ENCODE peak calls at places on chromosomes 3 and 15, in ten cellular contexts. One of them, this sample, is unnamed.

GRCh38 chr3:148642214-148642613 is 55.5 kb upstream of the AGTR1 start:
- DNase-seq in body of pancreas: no peak
- DNase-seq in left ventricle myocardium inferior: no peak
- DNase-seq in upper lobe of right lung: no peak
- DNase-seq in lower lobe of right lung: no peak
- DNase-seq in GM12878: no peak
- DNase-seq in tibial nerve: no peak
- DNase-seq in CD8-positive, alpha-beta memory T cell: no peak
- DNase-seq in iPS DF 6.9: no peak
- DNase-seq in transverse colon: no peak
- DNase-seq in this sample: no peak

GRCh38 chr3:14431556-14431927 is 29.1 kb downstream of the SLC6A6 start:
- DNase-seq in body of pancreas: peak; percentile 41
- DNase-seq in tibial nerve: no peak
- DNase-seq in lower lobe of right lung: peak; percentile 74
- DNase-seq in iPS DF 6.9: no peak
- DNase-seq in CD8-positive, alpha-beta memory T cell: peak; percentile 15
- DNase-seq in upper lobe of right lung: no peak
- DNase-seq in left ventricle myocardium inferior: no peak
- DNase-seq in GM12878: no peak
- DNase-seq in transverse colon: peak; percentile 34
- DNase-seq in this sample: no peak

GRCh38 chr3:175046666-175047065 is 187.5 kb downstream of the NAALADL2 start:
- DNase-seq in CD8-positive, alpha-beta memory T cell: no peak
- DNase-seq in body of pancreas: no peak
- DNase-seq in GM12878: no peak
- DNase-seq in iPS DF 6.9: no peak
- DNase-seq in upper lobe of right lung: no peak
- DNase-seq in transverse colon: no peak
- DNase-seq in tibial nerve: no peak
- DNase-seq in lower lobe of right lung: no peak
- DNase-seq in left ventricle myocardium inferior: no peak
- DNase-seq in this sample: no peak

GRCh38 chr3:129226374-129226773 is 23.0 kb upstream of the COPG1 start:
- DNase-seq in left ventricle myocardium inferior: peak; percentile 85
- DNase-seq in iPS DF 6.9: no peak
- DNase-seq in tibial nerve: no peak
- DNase-seq in CD8-positive, alpha-beta memory T cell: no peak
- DNase-seq in transverse colon: peak; percentile 72
- DNase-seq in upper lobe of right lung: peak; percentile 80
- DNase-seq in lower lobe of right lung: peak; percentile 79
- DNase-seq in GM12878: no peak
- DNase-seq in body of pancreas: peak; percentile 60
- DNase-seq in this sample: peak; percentile 82

GRCh38 chr3:54987719-54988118 is 59.9 kb upstream of the LRTM1 start:
- DNase-seq in lower lobe of right lung: no peak
- DNase-seq in upper lobe of right lung: no peak
- DNase-seq in tibial nerve: no peak
- DNase-seq in transverse colon: no peak
- DNase-seq in iPS DF 6.9: no peak
- DNase-seq in left ventricle myocardium inferior: no peak
- DNase-seq in CD8-positive, alpha-beta memory T cell: no peak
- DNase-seq in body of pancreas: no peak
- DNase-seq in GM12878: no peak
- DNase-seq in this sample: no peak

GRCh38 chr3:21751891-21752290 is 881 bp upstream of the ZNF385D start:
- DNase-seq in upper lobe of right lung: no peak
- DNase-seq in GM12878: no peak
- DNase-seq in transverse colon: no peak
- DNase-seq in CD8-positive, alpha-beta memory T cell: no peak
- DNase-seq in iPS DF 6.9: no peak
- DNase-seq in tibial nerve: no peak
- DNase-seq in lower lobe of right lung: no peak
- DNase-seq in body of pancreas: no peak
- DNase-seq in left ventricle myocardium inferior: no peak
- DNase-seq in this sample: no peak

GRCh38 chr3:66860771-66861170 is 137.3 kb upstream of the KBTBD8 start:
- DNase-seq in GM12878: no peak
- DNase-seq in left ventricle myocardium inferior: no peak
- DNase-seq in transverse colon: no peak
- DNase-seq in body of pancreas: no peak
- DNase-seq in lower lobe of right lung: no peak
- DNase-seq in CD8-positive, alpha-beta memory T cell: no peak
- DNase-seq in upper lobe of right lung: no peak
- DNase-seq in tibial nerve: no peak
- DNase-seq in iPS DF 6.9: no peak
- DNase-seq in this sample: no peak

GRCh38 chr3:136653628-136654027 is 98.5 kb downstream of the STAG1 start:
- DNase-seq in body of pancreas: no peak
- DNase-seq in tibial nerve: no peak
- DNase-seq in GM12878: no peak
- DNase-seq in lower lobe of right lung: no peak
- DNase-seq in left ventricle myocardium inferior: no peak
- DNase-seq in upper lobe of right lung: no peak
- DNase-seq in CD8-positive, alpha-beta memory T cell: no peak
- DNase-seq in iPS DF 6.9: no peak
- DNase-seq in transverse colon: no peak
- DNase-seq in this sample: no peak

GRCh38 chr3:149658444-149659172 is 783 bp upstream of the WWTR1 start:
- DNase-seq in iPS DF 6.9: no peak
- DNase-seq in transverse colon: peak; percentile 60
- DNase-seq in left ventricle myocardium inferior: peak; percentile 77
- DNase-seq in tibial nerve: peak; percentile 66
- DNase-seq in upper lobe of right lung: peak; percentile 81
- DNase-seq in CD8-positive, alpha-beta memory T cell: peak; percentile 11
- DNase-seq in lower lobe of right lung: peak; percentile 76
- DNase-seq in body of pancreas: peak; percentile 73
- DNase-seq in GM12878: no peak
- DNase-seq in this sample: peak; percentile 84

GRCh38 chr3:192869131-192870027 is 48.3 kb downstream of the MB21D2 start:
- DNase-seq in body of pancreas: no peak
- DNase-seq in upper lobe of right lung: no peak
- DNase-seq in lower lobe of right lung: no peak
- DNase-seq in left ventricle myocardium inferior: peak; percentile 42
- DNase-seq in CD8-positive, alpha-beta memory T cell: no peak
- DNase-seq in iPS DF 6.9: no peak
- DNase-seq in tibial nerve: no peak
- DNase-seq in transverse colon: no peak
- DNase-seq in GM12878: no peak
- DNase-seq in this sample: peak; percentile 71

GRCh38 chr3:123201223-123201556 is 553 bp upstream of the SEC22A start:
- DNase-seq in iPS DF 6.9: no peak
- DNase-seq in CD8-positive, alpha-beta memory T cell: no peak
- DNase-seq in body of pancreas: no peak
- DNase-seq in upper lobe of right lung: no peak
- DNase-seq in left ventricle myocardium inferior: no peak
- DNase-seq in transverse colon: no peak
- DNase-seq in lower lobe of right lung: no peak
- DNase-seq in GM12878: no peak
- DNase-seq in tibial nerve: no peak
- DNase-seq in this sample: no peak

DNA sequence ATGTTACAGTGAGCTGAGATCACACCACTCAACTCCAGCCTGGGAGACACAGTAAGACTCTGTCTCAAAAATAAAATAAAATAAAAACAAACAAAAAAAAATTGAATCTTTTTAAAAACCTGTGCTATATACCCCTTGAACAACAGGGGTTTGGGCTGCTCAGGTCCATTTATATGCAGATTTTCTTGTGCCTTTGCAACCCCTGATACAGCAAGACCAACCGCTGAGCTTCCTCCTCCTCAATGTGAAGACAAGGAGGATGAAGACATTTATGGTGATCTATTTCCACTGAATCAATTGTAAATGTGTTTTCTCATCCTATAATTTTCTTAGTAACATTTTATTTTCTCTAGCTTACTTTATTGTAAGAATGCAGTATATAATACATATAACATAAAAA is 831.0 kb upstream of the ARPP21 start:
- DNase-seq in iPS DF 6.9: peak; percentile 2
- DNase-seq in CD8-positive, alpha-beta memory T cell: no peak
- DNase-seq in lower lobe of right lung: no peak
- DNase-seq in left ventricle myocardium inferior: no peak
- DNase-seq in GM12878: no peak
- DNase-seq in transverse colon: no peak
- DNase-seq in body of pancreas: no peak
- DNase-seq in upper lobe of right lung: no peak
- DNase-seq in tibial nerve: no peak
- DNase-seq in this sample: no peak
- H3K9me3 ChIP-seq in iPS DF 6.9: no peaks in the 10 kb centered on the region
- H3K9me3 ChIP-seq in CD8-positive, alpha-beta memory T cell: no peaks in the 10 kb centered on the region
- H3K9me3 ChIP-seq in lower lobe of right lung: no peaks in the 10 kb centered on the region
- H3K9me3 ChIP-seq in left ventricle myocardium inferior: no peaks in the 10 kb centered on the region
- H3K9me3 ChIP-seq in GM12878: no peaks in the 10 kb centered on the region
- H3K9me3 ChIP-seq in transverse colon: no peaks in the 10 kb centered on the region
- H3K9me3 ChIP-seq in body of pancreas: no peaks in the 10 kb centered on the region
- H3K9me3 ChIP-seq in upper lobe of right lung: no peaks in the 10 kb centered on the region
- H3K9me3 ChIP-seq in tibial nerve: no peaks in the 10 kb centered on the region
- H3K9me3 ChIP-seq in this sample: no peaks in the 10 kb centered on the region

GRCh38 chr15:29270976-29271375 is 1.4 kb upstream of the NSMCE3 start:
- DNase-seq in CD8-positive, alpha-beta memory T cell: no peak
- DNase-seq in left ventricle myocardium inferior: no peak
- DNase-seq in iPS DF 6.9: no peak
- DNase-seq in GM12878: no peak
- DNase-seq in lower lobe of right lung: no peak
- DNase-seq in body of pancreas: no peak
- DNase-seq in tibial nerve: no peak
- DNase-seq in upper lobe of right lung: no peak
- DNase-seq in transverse colon: no peak
- DNase-seq in this sample: no peak
- H3K4me3 ChIP-seq in CD8-positive, alpha-beta memory T cell: no peak overlapping the region
- H3K4me3 ChIP-seq in left ventricle myocardium inferior: no peak overlapping the region
- H3K4me3 ChIP-seq in iPS DF 6.9: no peak overlapping the region
- H3K4me3 ChIP-seq in GM12878: peak overlapping the region; percentile 72
- H3K4me3 ChIP-seq in lower lobe of right lung: no peak overlapping the region
- H3K4me3 ChIP-seq in body of pancreas: no peak overlapping the region
- H3K4me3 ChIP-seq in tibial nerve: no peak overlapping the region
- H3K4me3 ChIP-seq in upper lobe of right lung: no peak overlapping the region
- H3K4me3 ChIP-seq in transverse colon: no peak overlapping the region
- H3K4me3 ChIP-seq in this sample: no peak overlapping the region

GRCh38 chr15:90552162-90552928 is 22.6 kb downstream of the CRTC3 start:
- DNase-seq in lower lobe of right lung: no peak
- DNase-seq in CD8-positive, alpha-beta memory T cell: no peak
- DNase-seq in transverse colon: no peak
- DNase-seq in body of pancreas: peak; percentile 25
- DNase-seq in left ventricle myocardium inferior: no peak
- DNase-seq in tibial nerve: no peak
- DNase-seq in GM12878: no peak
- DNase-seq in iPS DF 6.9: no peak
- DNase-seq in upper lobe of right lung: no peak
- DNase-seq in this sample: no peak

GRCh38 chr15:90557147-90557546 is 27.4 kb downstream of the CRTC3 start:
- DNase-seq in tibial nerve: no peak
- DNase-seq in CD8-positive, alpha-beta memory T cell: no peak
- DNase-seq in GM12878: no peak
- DNase-seq in transverse colon: no peak
- DNase-seq in lower lobe of right lung: no peak
- DNase-seq in body of pancreas: no peak
- DNase-seq in upper lobe of right lung: no peak
- DNase-seq in left ventricle myocardium inferior: no peak
- DNase-seq in iPS DF 6.9: no peak
- DNase-seq in this sample: no peak

GRCh38 chr15:90553248-90553745 is 23.6 kb downstream of the CRTC3 start:
- DNase-seq in lower lobe of right lung: no peak
- DNase-seq in GM12878: no peak
- DNase-seq in transverse colon: no peak
- DNase-seq in upper lobe of right lung: no peak
- DNase-seq in body of pancreas: peak; percentile 35
- DNase-seq in CD8-positive, alpha-beta memory T cell: no peak
- DNase-seq in iPS DF 6.9: no peak
- DNase-seq in left ventricle myocardium inferior: no peak
- DNase-seq in tibial nerve: no peak
- DNase-seq in this sample: peak; percentile 57

GRCh38 chr15:90550919-90551318 is 21.2 kb downstream of the CRTC3 start:
- DNase-seq in tibial nerve: no peak
- DNase-seq in lower lobe of right lung: no peak
- DNase-seq in GM12878: no peak
- DNase-seq in transverse colon: no peak
- DNase-seq in CD8-positive, alpha-beta memory T cell: no peak
- DNase-seq in body of pancreas: no peak
- DNase-seq in left ventricle myocardium inferior: no peak
- DNase-seq in upper lobe of right lung: no peak
- DNase-seq in iPS DF 6.9: no peak
- DNase-seq in this sample: no peak

DNA sequence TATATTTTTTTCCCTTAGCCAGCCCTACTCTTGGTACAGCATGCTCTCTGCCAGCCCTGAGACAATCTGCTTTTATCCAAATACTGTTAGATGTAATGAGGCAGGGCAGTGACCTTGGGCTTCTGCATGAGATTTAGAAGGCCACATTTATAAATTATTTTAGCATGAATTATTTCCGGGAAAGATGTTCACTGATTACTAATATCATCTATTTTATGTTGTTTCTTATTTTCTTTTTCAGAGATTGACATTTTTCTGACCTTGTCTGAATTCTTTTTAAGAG is 23.1 kb downstream of the CRTC3 start:
- DNase-seq in CD8-positive, alpha-beta memory T cell: no peak
- DNase-seq in tibial nerve: no peak
- DNase-seq in left ventricle myocardium inferior: no peak
- DNase-seq in body of pancreas: no peak
- DNase-seq in upper lobe of right lung: no peak
- DNase-seq in transverse colon: no peak
- DNase-seq in GM12878: no peak
- DNase-seq in iPS DF 6.9: no peak
- DNase-seq in lower lobe of right lung: no peak
- DNase-seq in this sample: no peak
- H3K4me1 ChIP-seq in CD8-positive, alpha-beta memory T cell: peaks cover 40% of the 10 kb centered on the region
- H3K4me1 ChIP-seq in tibial nerve: peaks cover 68% of the 10 kb centered on the region
- H3K4me1 ChIP-seq in left ventricle myocardium inferior: peaks cover 82% of the 10 kb centered on the region
- H3K4me1 ChIP-seq in body of pancreas: peaks cover 31% of the 10 kb centered on the region
- H3K4me1 ChIP-seq in upper lobe of right lung: peaks cover 32% of the 10 kb centered on the region
- H3K4me1 ChIP-seq in transverse colon: peaks cover 42% of the 10 kb centered on the region
- H3K4me1 ChIP-seq in GM12878: peaks cover 25% of the 10 kb centered on the region
- H3K4me1 ChIP-seq in iPS DF 6.9: no peaks in the 10 kb centered on the region
- H3K4me1 ChIP-seq in lower lobe of right lung: peaks cover 43% of the 10 kb centered on the region
- H3K4me1 ChIP-seq in this sample: no peaks in the 10 kb centered on the region

DNA sequence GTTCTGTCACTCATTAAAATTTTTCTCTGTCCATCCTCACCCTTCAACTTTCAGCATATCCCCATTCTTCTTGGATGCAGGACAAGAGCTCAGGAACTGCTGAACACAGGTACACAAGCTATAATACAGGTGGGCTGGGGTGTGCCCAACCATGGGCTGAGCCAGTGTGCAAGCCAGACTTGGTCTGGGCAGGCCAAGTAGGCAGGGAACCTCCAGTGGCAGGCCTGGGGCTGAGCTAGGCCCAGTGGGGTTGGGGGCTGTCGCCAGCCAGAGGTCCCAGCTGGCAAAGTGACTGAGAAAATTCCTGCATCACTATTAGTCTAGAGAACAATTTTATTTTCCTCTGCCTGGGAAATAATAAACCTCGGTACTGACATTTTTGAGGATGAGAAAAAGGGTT is 202.9 kb downstream of the LRRC3B start:
- DNase-seq in tibial nerve: no peak
- DNase-seq in lower lobe of right lung: no peak
- DNase-seq in left ventricle myocardium inferior: no peak
- DNase-seq in transverse colon: no peak
- DNase-seq in body of pancreas: no peak
- DNase-seq in iPS DF 6.9: no peak
- DNase-seq in GM12878: no peak
- DNase-seq in upper lobe of right lung: no peak
- DNase-seq in CD8-positive, alpha-beta memory T cell: no peak
- DNase-seq in this sample: no peak
- H3K9me3 ChIP-seq in tibial nerve: no peaks in the 10 kb centered on the region
- H3K9me3 ChIP-seq in lower lobe of right lung: peaks cover 40% of the 10 kb centered on the region
- H3K9me3 ChIP-seq in left ventricle myocardium inferior: peaks cover 77% of the 10 kb centered on the region
- H3K9me3 ChIP-seq in transverse colon: peaks cover 14% of the 10 kb centered on the region
- H3K9me3 ChIP-seq in body of pancreas: peaks cover 28% of the 10 kb centered on the region
- H3K9me3 ChIP-seq in iPS DF 6.9: no peaks in the 10 kb centered on the region
- H3K9me3 ChIP-seq in GM12878: no peaks in the 10 kb centered on the region
- H3K9me3 ChIP-seq in upper lobe of right lung: peaks cover 29% of the 10 kb centered on the region
- H3K9me3 ChIP-seq in CD8-positive, alpha-beta memory T cell: no peaks in the 10 kb centered on the region
- H3K9me3 ChIP-seq in this sample: peaks cover 34% of the 10 kb centered on the region